ENCODE peak calls at places on chromosomes 3 and 15, in six cellular contexts. One of them, this sample, is unnamed.

GRCh38 chr3:110343376-110343775 is 728.2 kb upstream of the NECTIN3 start:
- DNase-seq in NB4: no peak
- DNase-seq in GM13977: no peak
- DNase-seq in GM20000: no peak
- DNase-seq in thyroid gland: no peak
- DNase-seq in choroid plexus epithelial cell: peak
- DNase-seq in this sample: no peak

GRCh38 chr15:28923726-28924280 is 38.0 kb downstream of the APBA2 start:
- DNase-seq in NB4: no peak
- DNase-seq in GM13977: no peak
- DNase-seq in GM20000: no peak
- DNase-seq in thyroid gland: no peak
- DNase-seq in choroid plexus epithelial cell: no peak
- DNase-seq in this sample: no peak

GRCh38 chr15:36888018-36888992 is 212.0 kb downstream of the MEIS2 start:
- DNase-seq in NB4: no peak
- DNase-seq in GM13977: no peak
- DNase-seq in GM20000: no peak
- DNase-seq in thyroid gland: no peak
- DNase-seq in choroid plexus epithelial cell: no peak
- DNase-seq in this sample: no peak

GRCh38 chr15:27704939-27705514 is 394.1 kb downstream of the OCA2 start:
- DNase-seq in NB4: no peak
- DNase-seq in GM13977: no peak
- DNase-seq in GM20000: no peak
- DNase-seq in thyroid gland: no peak
- DNase-seq in choroid plexus epithelial cell: no peak
- DNase-seq in this sample: no peak

GRCh38 chr3:63911395-63911900 is 735 bp downstream of the SCAANT1 start:
- DNase-seq in NB4: no peak
- DNase-seq in GM13977: peak
- DNase-seq in GM20000: peak
- DNase-seq in thyroid gland: no peak
- DNase-seq in choroid plexus epithelial cell: no peak
- DNase-seq in this sample: no peak

GRCh38 chr15:42457445-42458442 is 33.2 kb downstream of the ZNF106 start:
- DNase-seq in NB4: no peak
- DNase-seq in GM13977: peak
- DNase-seq in GM20000: peak
- DNase-seq in thyroid gland: peak
- DNase-seq in choroid plexus epithelial cell: peak
- DNase-seq in this sample: peak

GRCh38 chr15:40093224-40093842 is 15.3 kb downstream of the BMF start:
- DNase-seq in NB4: no peak
- DNase-seq in GM13977: no peak
- DNase-seq in GM20000: no peak
- DNase-seq in thyroid gland: no peak
- DNase-seq in choroid plexus epithelial cell: no peak
- DNase-seq in this sample: no peak

GRCh38 chr15:42155546-42156265 is 730 bp downstream of the PLA2G4F start:
- DNase-seq in NB4: no peak
- DNase-seq in GM13977: no peak
- DNase-seq in GM20000: no peak
- DNase-seq in thyroid gland: peak
- DNase-seq in choroid plexus epithelial cell: no peak
- DNase-seq in this sample: no peak

GRCh38 chr3:62562596-62562995 is 189.2 kb upstream of the FEZF2 start:
- DNase-seq in NB4: no peak
- DNase-seq in GM13977: no peak
- DNase-seq in GM20000: no peak
- DNase-seq in thyroid gland: peak
- DNase-seq in choroid plexus epithelial cell: no peak
- DNase-seq in this sample: no peak

GRCh38 chr3:72246685-72247084 is 461.7 kb upstream of the PROK2 start:
- DNase-seq in NB4: no peak
- DNase-seq in GM13977: no peak
- DNase-seq in GM20000: no peak
- DNase-seq in thyroid gland: no peak
- DNase-seq in choroid plexus epithelial cell: no peak
- DNase-seq in this sample: no peak

GRCh38 chr3:94822298-94822697 is 759.4 kb downstream of the NSUN3 start:
- DNase-seq in NB4: no peak
- DNase-seq in GM13977: no peak
- DNase-seq in GM20000: no peak
- DNase-seq in thyroid gland: no peak
- DNase-seq in choroid plexus epithelial cell: no peak
- DNase-seq in this sample: no peak

GRCh38 chr3:13009132-13009945 is 63.9 kb downstream of the IQSEC1 start:
- DNase-seq in NB4: peak
- DNase-seq in GM13977: peak
- DNase-seq in GM20000: peak
- DNase-seq in thyroid gland: peak
- DNase-seq in choroid plexus epithelial cell: no peak
- DNase-seq in this sample: no peak

GRCh38 chr15:97995881-97996603 is 35.5 kb downstream of the ARRDC4 start:
- DNase-seq in NB4: peak
- DNase-seq in GM13977: no peak
- DNase-seq in GM20000: no peak
- DNase-seq in thyroid gland: peak
- DNase-seq in choroid plexus epithelial cell: peak
- DNase-seq in this sample: peak

GRCh38 chr3:69033470-69033869 is 18.7 kb downstream of the TMF1 start:
- DNase-seq in NB4: no peak
- DNase-seq in GM13977: no peak
- DNase-seq in GM20000: no peak
- DNase-seq in thyroid gland: no peak
- DNase-seq in choroid plexus epithelial cell: peak
- DNase-seq in this sample: no peak

GRCh38 chr3:158809642-158810041 is 7.8 kb downstream of the MFSD1 start:
- DNase-seq in NB4: peak
- DNase-seq in GM13977: no peak
- DNase-seq in GM20000: no peak
- DNase-seq in thyroid gland: no peak
- DNase-seq in choroid plexus epithelial cell: no peak
- DNase-seq in this sample: no peak

GRCh38 chr3:66416556-66417304 is 84.1 kb downstream of the LRIG1 start:
- DNase-seq in NB4: no peak
- DNase-seq in GM13977: no peak
- DNase-seq in GM20000: no peak
- DNase-seq in thyroid gland: no peak
- DNase-seq in choroid plexus epithelial cell: no peak
- DNase-seq in this sample: no peak

GRCh38 chr3:64805248-64805647 is 117.4 kb upstream of the ADAMTS9 start:
- DNase-seq in NB4: no peak
- DNase-seq in GM13977: no peak
- DNase-seq in GM20000: no peak
- DNase-seq in thyroid gland: no peak
- DNase-seq in choroid plexus epithelial cell: no peak
- DNase-seq in this sample: no peak

DNA sequence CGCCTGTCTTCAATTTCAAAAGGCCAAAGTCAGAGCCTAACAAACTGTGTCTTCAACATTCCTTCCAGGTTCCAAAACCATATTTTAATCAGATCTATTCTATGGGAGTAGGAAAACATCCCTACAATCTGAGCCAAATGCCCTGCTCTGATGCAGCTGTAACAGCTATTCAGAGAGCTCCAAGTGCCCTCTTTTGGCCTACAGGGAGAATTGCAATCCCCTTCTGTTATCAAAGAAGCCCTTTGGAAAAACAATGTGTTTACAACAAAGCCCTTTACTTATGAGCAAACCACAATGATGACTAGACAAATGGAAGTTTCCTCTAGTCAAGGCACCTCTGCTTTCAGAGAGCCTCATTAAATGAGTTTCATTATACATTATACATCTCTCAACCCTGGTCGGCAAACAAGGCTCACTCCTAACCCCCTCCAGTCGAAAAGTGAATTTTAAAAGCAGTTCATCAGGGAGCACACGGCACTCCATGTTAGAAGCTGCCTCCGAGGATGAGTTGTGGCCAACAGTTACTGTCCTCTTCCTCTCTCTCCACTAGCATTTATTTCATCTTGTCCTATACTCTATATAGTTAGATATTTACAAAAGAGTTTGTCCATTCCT is 42.6 kb upstream of the TMCO5A start:
- DNase-seq in NB4: peak
- DNase-seq in GM13977: peak
- DNase-seq in GM20000: peak
- DNase-seq in thyroid gland: no peak
- DNase-seq in choroid plexus epithelial cell: peak
- DNase-seq in this sample: no peak
- TF ChIP-seq CTCF in NB4: peak
- TF ChIP-seq CTCF in GM13977: peak
- TF ChIP-seq CTCF in GM20000: peak
- TF ChIP-seq CTCF in thyroid gland: peak
- TF ChIP-seq CTCF in choroid plexus epithelial cell: peak
- TF ChIP-seq CTCF in this sample: peak

GRCh38 chr3:5787863-5788488 is 600.5 kb downstream of the EDEM1 start:
- DNase-seq in NB4: peak
- DNase-seq in GM13977: no peak
- DNase-seq in GM20000: peak
- DNase-seq in thyroid gland: peak
- DNase-seq in choroid plexus epithelial cell: no peak
- DNase-seq in this sample: no peak
- TF ChIP-seq CTCF in NB4: no peak
- TF ChIP-seq CTCF in GM13977: peak
- TF ChIP-seq CTCF in GM20000: no peak
- TF ChIP-seq CTCF in thyroid gland: no peak
- TF ChIP-seq CTCF in choroid plexus epithelial cell: no peak
- TF ChIP-seq CTCF in this sample: no peak

DNA sequence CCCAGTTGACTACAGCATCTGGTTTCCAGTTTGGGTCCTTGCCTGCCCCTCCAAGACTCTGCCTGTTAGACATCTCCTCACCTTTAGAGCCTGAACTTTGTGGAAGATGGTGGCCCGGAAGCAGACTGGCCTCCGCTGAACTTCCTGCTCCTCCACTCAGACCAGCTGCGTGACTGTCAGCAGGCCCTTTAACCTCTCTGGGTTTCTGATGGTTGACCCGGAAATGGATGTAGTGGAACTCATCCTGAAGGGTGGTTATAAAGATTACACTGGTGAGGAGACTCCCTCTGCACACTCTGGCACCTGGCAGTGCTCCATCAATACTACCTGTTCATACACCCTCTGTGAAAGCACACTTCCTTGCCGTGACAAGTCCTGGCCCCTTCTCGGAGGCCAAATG is 151.9 kb upstream of the TLE3 start:
- DNase-seq in NB4: no peak
- DNase-seq in GM13977: no peak
- DNase-seq in GM20000: no peak
- DNase-seq in thyroid gland: no peak
- DNase-seq in choroid plexus epithelial cell: no peak
- DNase-seq in this sample: no peak
- TF ChIP-seq CTCF in NB4: no peak
- TF ChIP-seq CTCF in GM13977: no peak
- TF ChIP-seq CTCF in GM20000: no peak
- TF ChIP-seq CTCF in thyroid gland: no peak
- TF ChIP-seq CTCF in choroid plexus epithelial cell: no peak
- TF ChIP-seq CTCF in this sample: no peak

DNA sequence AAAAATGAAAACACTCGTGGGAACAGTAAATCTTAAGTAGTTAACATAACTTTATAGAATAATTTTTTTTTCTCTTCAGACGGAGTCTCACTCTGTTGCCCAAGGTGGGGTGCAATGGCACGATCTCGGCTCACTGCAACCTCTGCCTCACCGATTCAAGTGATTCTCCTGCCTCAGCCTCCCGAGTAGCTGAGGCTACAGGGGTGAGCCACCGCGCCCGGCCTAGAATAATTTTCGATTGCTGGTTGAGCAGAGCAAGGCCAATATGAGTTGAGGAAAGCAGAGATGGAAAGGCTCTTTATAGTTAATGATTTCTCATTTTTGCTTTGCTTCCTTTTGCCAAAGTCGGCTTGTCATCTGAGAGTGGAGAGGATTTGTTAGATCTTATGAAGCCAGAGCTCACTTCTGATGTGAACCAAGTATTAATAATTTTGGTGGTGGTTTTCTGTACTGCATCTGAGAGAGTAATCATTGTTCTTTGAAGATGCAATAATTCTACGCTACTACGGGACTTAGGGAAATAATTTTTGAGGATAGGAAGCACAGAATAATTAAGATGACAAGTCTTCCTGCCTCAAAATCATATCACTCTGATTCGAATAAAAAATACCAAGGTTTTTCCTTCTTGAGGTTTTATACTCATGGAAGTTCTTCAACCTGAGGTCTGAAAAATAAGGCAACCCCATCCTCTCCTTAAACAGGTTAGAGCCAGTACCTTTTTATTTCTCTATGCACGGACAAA is 1.5 kb upstream of the GOLM2 start:
- DNase-seq in NB4: peak
- DNase-seq in GM13977: no peak
- DNase-seq in GM20000: no peak
- DNase-seq in thyroid gland: no peak
- DNase-seq in choroid plexus epithelial cell: peak
- DNase-seq in this sample: no peak
- TF ChIP-seq CTCF in NB4: no peak
- TF ChIP-seq CTCF in GM13977: no peak
- TF ChIP-seq CTCF in GM20000: no peak
- TF ChIP-seq CTCF in thyroid gland: no peak
- TF ChIP-seq CTCF in choroid plexus epithelial cell: no peak
- TF ChIP-seq CTCF in this sample: peak

GRCh38 chr3:99808163-99808794 is 9.4 kb upstream of the CMSS1 start:
- DNase-seq in NB4: peak
- DNase-seq in GM13977: peak
- DNase-seq in GM20000: peak
- DNase-seq in thyroid gland: peak
- DNase-seq in choroid plexus epithelial cell: peak
- DNase-seq in this sample: peak
- TF ChIP-seq CTCF in NB4: peak
- TF ChIP-seq CTCF in GM13977: peak
- TF ChIP-seq CTCF in GM20000: peak
- TF ChIP-seq CTCF in thyroid gland: peak
- TF ChIP-seq CTCF in choroid plexus epithelial cell: peak
- TF ChIP-seq CTCF in this sample: peak

DNA sequence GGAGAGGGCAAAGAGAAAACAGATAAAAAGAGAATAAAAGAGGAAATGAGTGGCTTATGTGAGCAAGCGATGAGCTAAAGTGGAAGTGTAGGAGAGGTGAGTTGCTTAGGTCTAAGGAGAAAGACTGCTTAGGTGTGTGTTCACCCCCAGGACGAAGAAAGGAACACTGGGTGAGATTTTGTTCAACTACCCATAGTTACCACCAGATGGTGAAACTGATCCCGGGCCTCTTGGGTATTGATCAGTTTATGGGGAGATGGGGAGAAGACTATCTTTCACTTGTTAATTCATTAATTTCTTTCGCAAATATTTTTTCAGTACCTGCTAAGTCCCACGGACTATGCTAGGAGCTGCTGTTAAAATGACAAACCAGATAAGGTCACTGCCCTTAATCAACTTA is 33.9 kb downstream of the GAP43 start:
- DNase-seq in NB4: peak
- DNase-seq in GM13977: no peak
- DNase-seq in GM20000: no peak
- DNase-seq in thyroid gland: no peak
- DNase-seq in choroid plexus epithelial cell: no peak
- DNase-seq in this sample: no peak
- TF ChIP-seq CTCF in NB4: no peak
- TF ChIP-seq CTCF in GM13977: no peak
- TF ChIP-seq CTCF in GM20000: no peak
- TF ChIP-seq CTCF in thyroid gland: no peak
- TF ChIP-seq CTCF in choroid plexus epithelial cell: peak
- TF ChIP-seq CTCF in this sample: no peak